ENCODE peak calls at places on chromosomes 1 and 21, in seven cellular contexts. One of them, this sample, is unnamed.

GRCh38 chr1:30444850-30445249 is 278.5 kb downstream of the MATN1 start:
- DNase-seq in upper lobe of right lung: no peak
- DNase-seq in fibroblast of mammary gland: no peak
- DNase-seq in AG04450: no peak
- DNase-seq in heart left ventricle: no peak
- DNase-seq in foreskin fibroblast: no peak
- DNase-seq in cardiac muscle cell: no peak
- DNase-seq in this sample: no peak

GRCh38 chr21:42234464-42235241 is 15.7 kb downstream of the ABCG1 start:
- DNase-seq in upper lobe of right lung: peak
- DNase-seq in fibroblast of mammary gland: no peak
- DNase-seq in AG04450: no peak
- DNase-seq in heart left ventricle: peak
- DNase-seq in foreskin fibroblast: peak
- DNase-seq in cardiac muscle cell: peak
- DNase-seq in this sample: peak

GRCh38 chr1:52955129-52955970 is 28.3 kb downstream of the SCP2 start:
- DNase-seq in upper lobe of right lung: no peak
- DNase-seq in fibroblast of mammary gland: peak
- DNase-seq in AG04450: peak
- DNase-seq in heart left ventricle: no peak
- DNase-seq in foreskin fibroblast: peak
- DNase-seq in cardiac muscle cell: no peak
- DNase-seq in this sample: peak

GRCh38 chr1:149917590-149918144 is at the start of gene SV2A:
- DNase-seq in upper lobe of right lung: no peak
- DNase-seq in fibroblast of mammary gland: peak
- DNase-seq in AG04450: no peak
- DNase-seq in heart left ventricle: no peak
- DNase-seq in foreskin fibroblast: peak
- DNase-seq in cardiac muscle cell: peak
- DNase-seq in this sample: peak

GRCh38 chr1:3852711-3853498 is 4.1 kb downstream of the CEP104 start:
- DNase-seq in upper lobe of right lung: no peak
- DNase-seq in fibroblast of mammary gland: no peak
- DNase-seq in AG04450: no peak
- DNase-seq in heart left ventricle: no peak
- DNase-seq in foreskin fibroblast: peak
- DNase-seq in cardiac muscle cell: no peak
- DNase-seq in this sample: no peak

GRCh38 chr21:32423320-32423719 is 10.8 kb downstream of the EVA1C start:
- DNase-seq in upper lobe of right lung: no peak
- DNase-seq in fibroblast of mammary gland: peak
- DNase-seq in AG04450: peak
- DNase-seq in heart left ventricle: no peak
- DNase-seq in foreskin fibroblast: peak
- DNase-seq in cardiac muscle cell: no peak
- DNase-seq in this sample: peak

GRCh38 chr1:52925571-52926005 is 1.5 kb upstream of the SCP2 start:
- DNase-seq in upper lobe of right lung: no peak
- DNase-seq in fibroblast of mammary gland: peak
- DNase-seq in AG04450: no peak
- DNase-seq in heart left ventricle: peak
- DNase-seq in foreskin fibroblast: no peak
- DNase-seq in cardiac muscle cell: no peak
- DNase-seq in this sample: no peak

GRCh38 chr1:151570819-151571218 is 30.7 kb downstream of the TUFT1 start:
- DNase-seq in upper lobe of right lung: no peak
- DNase-seq in fibroblast of mammary gland: no peak
- DNase-seq in AG04450: no peak
- DNase-seq in heart left ventricle: no peak
- DNase-seq in foreskin fibroblast: no peak
- DNase-seq in cardiac muscle cell: no peak
- DNase-seq in this sample: no peak

GRCh38 chr1:25661043-25661807 is 44.6 kb downstream of the MAN1C1 start:
- DNase-seq in upper lobe of right lung: no peak
- DNase-seq in fibroblast of mammary gland: no peak
- DNase-seq in AG04450: no peak
- DNase-seq in heart left ventricle: no peak
- DNase-seq in foreskin fibroblast: peak
- DNase-seq in cardiac muscle cell: no peak
- DNase-seq in this sample: no peak

GRCh38 chr1:41622859-41623732 is 138.6 kb upstream of the EDN2 start:
- DNase-seq in upper lobe of right lung: no peak
- DNase-seq in fibroblast of mammary gland: no peak
- DNase-seq in AG04450: no peak
- DNase-seq in heart left ventricle: no peak
- DNase-seq in foreskin fibroblast: peak
- DNase-seq in cardiac muscle cell: no peak
- DNase-seq in this sample: no peak

GRCh38 chr1:213438339-213438738 is 387.3 kb downstream of the RPS6KC1 start:
- DNase-seq in upper lobe of right lung: no peak
- DNase-seq in fibroblast of mammary gland: no peak
- DNase-seq in AG04450: no peak
- DNase-seq in heart left ventricle: no peak
- DNase-seq in foreskin fibroblast: no peak
- DNase-seq in cardiac muscle cell: no peak
- DNase-seq in this sample: no peak

GRCh38 chr21:42000908-42001307 is 9.3 kb downstream of the ZBTB21 start:
- DNase-seq in upper lobe of right lung: no peak
- DNase-seq in fibroblast of mammary gland: no peak
- DNase-seq in AG04450: no peak
- DNase-seq in heart left ventricle: no peak
- DNase-seq in foreskin fibroblast: no peak
- DNase-seq in cardiac muscle cell: no peak
- DNase-seq in this sample: no peak

GRCh38 chr1:41751804-41752513 is 166.8 kb downstream of the HIVEP3 start:
- DNase-seq in upper lobe of right lung: peak
- DNase-seq in fibroblast of mammary gland: peak
- DNase-seq in AG04450: no peak
- DNase-seq in heart left ventricle: no peak
- DNase-seq in foreskin fibroblast: peak
- DNase-seq in cardiac muscle cell: no peak
- DNase-seq in this sample: peak

GRCh38 chr1:81876901-81877750 is 76.4 kb downstream of the ADGRL2 start:
- DNase-seq in upper lobe of right lung: no peak
- DNase-seq in fibroblast of mammary gland: peak
- DNase-seq in AG04450: no peak
- DNase-seq in heart left ventricle: no peak
- DNase-seq in foreskin fibroblast: peak
- DNase-seq in cardiac muscle cell: peak
- DNase-seq in this sample: peak

GRCh38 chr1:15700510-15700909 is 16.4 kb downstream of the PLEKHM2 start:
- DNase-seq in upper lobe of right lung: peak
- DNase-seq in fibroblast of mammary gland: no peak
- DNase-seq in AG04450: no peak
- DNase-seq in heart left ventricle: no peak
- DNase-seq in foreskin fibroblast: peak
- DNase-seq in cardiac muscle cell: no peak
- DNase-seq in this sample: no peak

GRCh38 chr1:82091274-82091673 is 290.5 kb downstream of the ADGRL2 start:
- DNase-seq in upper lobe of right lung: no peak
- DNase-seq in fibroblast of mammary gland: no peak
- DNase-seq in AG04450: no peak
- DNase-seq in heart left ventricle: no peak
- DNase-seq in foreskin fibroblast: no peak
- DNase-seq in cardiac muscle cell: no peak
- DNase-seq in this sample: no peak

GRCh38 chr1:93907718-93908117 is 1.5 kb downstream of the GCLM start:
- DNase-seq in upper lobe of right lung: no peak
- DNase-seq in fibroblast of mammary gland: peak
- DNase-seq in AG04450: peak
- DNase-seq in heart left ventricle: no peak
- DNase-seq in foreskin fibroblast: peak
- DNase-seq in cardiac muscle cell: no peak
- DNase-seq in this sample: peak

DNA sequence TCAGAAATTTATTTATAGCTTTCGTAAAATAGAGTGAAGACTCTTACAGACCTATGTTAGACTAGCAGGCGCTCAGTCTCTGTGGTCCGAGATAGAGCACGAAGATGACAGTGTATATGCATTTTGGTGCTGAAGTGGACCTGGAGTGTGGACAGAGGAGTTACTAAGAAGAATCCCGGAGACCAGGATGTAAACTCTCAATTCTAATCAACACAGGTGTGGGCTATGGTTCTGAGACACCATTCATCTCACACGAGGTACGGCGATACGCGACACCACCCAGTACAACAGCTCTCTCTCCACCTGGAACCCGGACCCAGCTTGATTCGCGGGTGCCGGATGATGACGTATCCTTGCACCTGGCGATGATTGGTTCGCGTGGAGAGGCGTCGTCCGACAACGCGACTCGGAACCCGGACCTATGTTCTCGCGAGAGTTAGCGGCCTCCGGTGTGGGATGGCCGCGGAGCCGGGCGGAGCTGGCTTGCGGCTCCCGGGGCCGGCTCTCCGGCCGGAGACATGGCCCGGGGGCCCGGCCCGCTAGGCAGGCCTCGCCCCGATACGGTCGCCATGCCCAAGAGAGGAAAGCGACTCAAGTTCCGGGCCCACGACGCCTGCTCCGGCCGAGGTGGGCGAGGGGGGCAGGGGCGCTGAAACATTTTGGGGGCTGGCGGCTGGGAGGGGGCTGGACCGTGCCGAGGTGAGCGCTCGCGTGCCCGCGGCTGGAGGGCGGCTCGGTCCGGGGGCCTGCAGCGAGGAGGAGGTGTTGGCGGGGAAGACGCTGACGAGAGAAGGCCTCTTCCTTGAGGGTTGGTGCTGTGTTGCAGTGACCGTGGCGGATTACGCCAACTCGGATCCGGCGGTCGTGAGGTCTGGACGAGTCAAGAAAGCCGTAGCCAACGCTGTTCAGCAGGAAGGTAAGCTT is at the start of gene TMEM183A:
- DNase-seq in upper lobe of right lung: peak
- DNase-seq in fibroblast of mammary gland: peak
- DNase-seq in AG04450: peak
- DNase-seq in heart left ventricle: peak
- DNase-seq in foreskin fibroblast: peak
- DNase-seq in cardiac muscle cell: peak
- DNase-seq in this sample: peak
- TF ChIP-seq CTCF in upper lobe of right lung: no peak
- TF ChIP-seq CTCF in fibroblast of mammary gland: no peak
- TF ChIP-seq CTCF in AG04450: no peak
- TF ChIP-seq CTCF in heart left ventricle: no peak
- TF ChIP-seq CTCF in foreskin fibroblast: no peak
- TF ChIP-seq CTCF in cardiac muscle cell: no peak
- TF ChIP-seq CTCF in this sample: no peak

GRCh38 chr1:197180252-197180878 is 33.9 kb upstream of the ASPM start:
- DNase-seq in upper lobe of right lung: no peak
- DNase-seq in fibroblast of mammary gland: peak
- DNase-seq in AG04450: peak
- DNase-seq in heart left ventricle: no peak
- DNase-seq in foreskin fibroblast: peak
- DNase-seq in cardiac muscle cell: peak
- DNase-seq in this sample: peak
- TF ChIP-seq CTCF in upper lobe of right lung: peak
- TF ChIP-seq CTCF in fibroblast of mammary gland: peak
- TF ChIP-seq CTCF in AG04450: peak
- TF ChIP-seq CTCF in heart left ventricle: peak
- TF ChIP-seq CTCF in foreskin fibroblast: peak
- TF ChIP-seq CTCF in cardiac muscle cell: peak
- TF ChIP-seq CTCF in this sample: peak

GRCh38 chr1:231421971-231422797 is at the start of gene EGLN1:
- DNase-seq in upper lobe of right lung: peak
- DNase-seq in fibroblast of mammary gland: peak
- DNase-seq in AG04450: peak
- DNase-seq in heart left ventricle: peak
- DNase-seq in foreskin fibroblast: peak
- DNase-seq in cardiac muscle cell: peak
- DNase-seq in this sample: peak

GRCh38 chr1:231422798-231423309 is 767 bp upstream of the EGLN1 start:
- DNase-seq in upper lobe of right lung: no peak
- DNase-seq in fibroblast of mammary gland: no peak
- DNase-seq in AG04450: no peak
- DNase-seq in heart left ventricle: no peak
- DNase-seq in foreskin fibroblast: no peak
- DNase-seq in cardiac muscle cell: no peak
- DNase-seq in this sample: no peak

GRCh38 chr1:231428392-231428791 is 6.3 kb upstream of the EGLN1 start:
- DNase-seq in upper lobe of right lung: no peak
- DNase-seq in fibroblast of mammary gland: no peak
- DNase-seq in AG04450: no peak
- DNase-seq in heart left ventricle: no peak
- DNase-seq in foreskin fibroblast: no peak
- DNase-seq in cardiac muscle cell: no peak
- DNase-seq in this sample: no peak

GRCh38 chr1:231423648-231424047 is 1.6 kb upstream of the EGLN1 start:
- DNase-seq in upper lobe of right lung: no peak
- DNase-seq in fibroblast of mammary gland: no peak
- DNase-seq in AG04450: no peak
- DNase-seq in heart left ventricle: no peak
- DNase-seq in foreskin fibroblast: no peak
- DNase-seq in cardiac muscle cell: no peak
- DNase-seq in this sample: no peak

DNA sequence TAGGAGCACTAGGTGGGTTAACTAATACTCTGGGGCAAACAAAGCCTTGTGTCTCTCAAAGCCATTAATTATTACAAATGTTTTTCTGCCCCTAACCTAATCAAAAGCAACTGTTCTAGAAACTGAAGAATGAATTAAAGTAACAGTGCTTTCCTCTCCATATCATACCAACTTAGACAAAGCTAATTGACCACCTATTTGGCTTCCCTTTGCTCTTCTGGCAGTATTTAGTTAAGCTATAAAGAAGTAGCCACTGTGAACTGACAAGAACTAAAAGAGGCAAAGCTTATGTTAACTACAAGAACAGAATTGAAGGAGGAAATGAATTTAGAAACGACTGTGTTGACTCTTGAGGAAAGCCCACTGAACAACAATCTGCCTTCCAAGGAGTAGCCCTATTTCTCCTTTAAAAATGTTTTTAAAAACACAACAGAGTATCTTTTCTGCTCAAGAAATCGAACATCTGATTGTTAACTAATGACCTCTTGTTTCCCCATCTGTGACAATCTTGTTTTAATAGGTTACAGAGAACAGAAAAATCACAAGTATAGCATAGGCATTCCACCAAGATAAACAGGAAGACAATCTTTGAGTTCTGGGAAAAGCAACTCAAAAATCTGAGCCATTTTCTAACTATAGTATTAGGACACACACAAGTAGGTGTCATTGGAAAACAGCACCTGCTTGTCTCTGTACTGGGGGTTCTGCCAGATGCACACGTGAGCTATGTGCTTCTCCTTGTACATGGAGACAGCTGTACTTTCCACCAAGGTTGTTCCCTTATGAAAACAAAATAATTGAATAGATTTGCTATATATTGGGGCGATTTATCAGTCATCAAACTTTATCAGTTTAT is 3.1 kb upstream of the EGLN1 start:
- DNase-seq in upper lobe of right lung: no peak
- DNase-seq in fibroblast of mammary gland: no peak
- DNase-seq in AG04450: no peak
- DNase-seq in heart left ventricle: peak
- DNase-seq in foreskin fibroblast: no peak
- DNase-seq in cardiac muscle cell: no peak
- DNase-seq in this sample: no peak
- TF ChIP-seq CTCF in upper lobe of right lung: no peak
- TF ChIP-seq CTCF in fibroblast of mammary gland: no peak
- TF ChIP-seq CTCF in AG04450: no peak
- TF ChIP-seq CTCF in heart left ventricle: no peak
- TF ChIP-seq CTCF in foreskin fibroblast: no peak
- TF ChIP-seq CTCF in cardiac muscle cell: no peak
- TF ChIP-seq CTCF in this sample: no peak

GRCh38 chr1:208343226-208343625 is 99.0 kb upstream of the PLXNA2 start:
- DNase-seq in upper lobe of right lung: no peak
- DNase-seq in fibroblast of mammary gland: no peak
- DNase-seq in AG04450: no peak
- DNase-seq in heart left ventricle: no peak
- DNase-seq in foreskin fibroblast: no peak
- DNase-seq in cardiac muscle cell: no peak
- DNase-seq in this sample: no peak
- TF ChIP-seq CTCF in upper lobe of right lung: no peak
- TF ChIP-seq CTCF in fibroblast of mammary gland: no peak
- TF ChIP-seq CTCF in AG04450: no peak
- TF ChIP-seq CTCF in heart left ventricle: no peak
- TF ChIP-seq CTCF in foreskin fibroblast: no peak
- TF ChIP-seq CTCF in cardiac muscle cell: no peak
- TF ChIP-seq CTCF in this sample: no peak

This sample was measured in astrocyte of the spinal cord.